ENCODE peak calls at places on chromosomes 2 and 18, in five cellular contexts. N is K562, K is ELF-1, C is SW480, B is right cardiac atrium. T is an unnamed sample.

GRCh38 chr2:189222440-189222839 is 42.9 kb upstream of the COL5A2 start:
- DNase-seq in N (no peak), K (no peak), C (no peak), B (peak), T (no peak)

GRCh38 chr2:24870891-24871705 is 48.9 kb downstream of the ADCY3 start:
- DNase-seq in N (no peak), K (no peak), C (no peak), B (no peak), T (no peak)

GRCh38 chr2:234823196-234823876 is 128.5 kb upstream of the SH3BP4 start:
- DNase-seq in N (no peak), K (no peak), C (no peak), B (no peak), T (no peak)

GRCh38 chr2:21924640-21925285 is 801.0 kb downstream of the TDRD15 start:
- DNase-seq in N (no peak), K (no peak), C (no peak), B (no peak), T (no peak)

GRCh38 chr18:69736731-69737130 is 210.9 kb downstream of the CD226 start:
- DNase-seq in N (no peak), K (no peak), C (no peak), B (no peak), T (no peak)

GRCh38 chr2:151973901-151974199 is 125.0 kb downstream of the CACNB4 start:
- DNase-seq in N (no peak), K (peak), C (no peak), B (peak), T (peak)

GRCh38 chr2:98445708-98446577 is 1.3 kb downstream of the INPP4A start:
- DNase-seq in N (peak), K (peak), C (peak), B (no peak), T (peak)

GRCh38 chr2:168165418-168165817 is 82.0 kb downstream of the STK39 start:
- DNase-seq in N (no peak), K (no peak), C (no peak), B (no peak), T (no peak)